ENCODE peak calls at places on chromosomes 5 and 9, in six cellular contexts. F, Y, O, I, D and E are unnamed samples.

GRCh38 chr9:123597926-123598556 is 242.0 kb downstream of the CRB2 start:
- DNase-seq in D (no peak), O (no peak), I (no peak), F (no peak), Y (no peak), E (no peak)

GRCh38 chr9:17402309-17402708 is 176.6 kb upstream of the SH3GL2 start:
- DNase-seq in D (no peak), O (no peak), Y (no peak), I (no peak), F (no peak), E (no peak)

GRCh38 chr9:5518937-5519319 is 8.6 kb downstream of the PDCD1LG2 start:
- DNase-seq in I (no peak), D (no peak), F (no peak), Y (no peak), O (no peak), E (no peak)

GRCh38 chr5:132489871-132490483 is 596 bp downstream of the IRF1 start:
- DNase-seq in D (peak), O (no peak), Y (peak), I (peak), F (peak), E (peak)

GRCh38 chr5:180093651-180094382 is 22.3 kb upstream of the RNF130 start:
- DNase-seq in O (no peak), Y (no peak), D (no peak), I (peak), F (no peak), E (no peak)

GRCh38 chr5:119356384-119357188 is 767 bp downstream of the TNFAIP8 start:
- DNase-seq in Y (no peak), O (no peak), D (no peak), F (no peak), I (no peak), E (no peak)

GRCh38 chr5:43680286-43680685 is 77.3 kb downstream of the NNT start:
- DNase-seq in I (no peak), Y (no peak), O (no peak), F (no peak), D (no peak), E (no peak)

GRCh38 chr9:104810421-104811339 is 46.8 kb downstream of the NIPSNAP3B start:
- DNase-seq in F (no peak), O (no peak), Y (no peak), D (peak), I (no peak), E (no peak)

GRCh38 chr5:93206203-93206602 is 374.8 kb downstream of the NR2F1-AS1 start:
- DNase-seq in F (no peak), O (no peak), D (no peak), I (no peak), Y (no peak), E (no peak)

GRCh38 chr5:11251242-11251641 is 490.2 kb upstream of the DAP start:
- DNase-seq in Y (no peak), F (no peak), D (no peak), O (no peak), I (no peak), E (no peak)

GRCh38 chr9:96467784-96468183 is 17.8 kb downstream of the HABP4 start:
- DNase-seq in F (no peak), D (no peak), Y (no peak), I (no peak), O (no peak), E (no peak)

GRCh38 chr5:145500712-145501111 is 334.4 kb downstream of the PRELID2 start:
- DNase-seq in O (no peak), Y (no peak), D (no peak), F (no peak), I (no peak), E (peak)

GRCh38 chr5:147509710-147510651 is at the start of gene DPYSL3:
- DNase-seq in O (peak), F (peak), I (peak), Y (peak), D (peak), E (no peak)

GRCh38 chr9:91500509-91501011 is 76.9 kb upstream of the NFIL3 start:
- DNase-seq in Y (no peak), F (peak), D (peak), I (no peak), O (peak), E (no peak)

GRCh38 chr9:94913550-94913949 is 187.1 kb downstream of the AOPEP start:
- DNase-seq in D (no peak), F (no peak), I (no peak), Y (no peak), O (no peak), E (no peak)

GRCh38 chr5:27191786-27192505 is 153.6 kb upstream of the CDH9 start:
- DNase-seq in D (no peak), O (no peak), F (no peak), I (no peak), Y (no peak), E (no peak)

GRCh38 chr5:173659423-173659822 is 43.0 kb upstream of the BOD1 start:
- DNase-seq in Y (no peak), F (no peak), O (no peak), I (no peak), D (no peak), E (no peak)

GRCh38 chr5:133868946-133869674 is 99.3 kb downstream of the C5orf15 start:
- DNase-seq in I (no peak), D (peak), O (peak), Y (peak), F (peak), E (peak)

GRCh38 chr5:175694371-175695160 is 36.7 kb downstream of the HRH2 start:
- DNase-seq in F (no peak), O (no peak), Y (no peak), D (no peak), I (no peak), E (no peak)

GRCh38 chr9:112120471-112120925 is 54.6 kb downstream of the SUSD1 start:
- DNase-seq in Y (no peak), O (no peak), D (no peak), I (no peak), F (no peak), E (no peak)

GRCh38 chr5:162995568-162995967 is 441.8 kb upstream of the CCNG1 start:
- DNase-seq in F (no peak), O (no peak), I (no peak), Y (no peak), D (no peak), E (no peak)

GRCh38 chr5:115815006-115815692 is 1.3 kb downstream of the CDO1 start:
- DNase-seq in O (no peak), I (no peak), F (no peak), D (no peak), Y (no peak), E (no peak)

GRCh38 chr5:37668524-37669047 is 171.3 kb downstream of the GDNF start:
- DNase-seq in I (no peak), F (peak), O (peak), Y (no peak), D (peak), E (no peak)

GRCh38 chr9:119333507-119334229 is 35.6 kb downstream of the BRINP1 start:
- DNase-seq in Y (no peak), D (no peak), I (no peak), O (no peak), F (no peak), E (no peak)

GRCh38 chr9:19517202-19517942 is 108.6 kb downstream of the ACER2 start:
- DNase-seq in F (no peak), Y (no peak), O (no peak), D (peak), I (no peak), E (no peak)

GRCh38 chr5:104430977-104431620 is 868.5 kb upstream of the NUDT12 start:
- DNase-seq in I (no peak), Y (no peak), F (no peak), D (no peak), O (no peak), E (no peak)

GRCh38 chr5:42750507-42750906 is 6.1 kb upstream of the CCDC152 start:
- DNase-seq in Y (no peak), I (no peak), O (no peak), D (no peak), F (no peak), E (no peak)

GRCh38 chr5:156128026-156128425 is 198.9 kb upstream of the SGCD start:
- DNase-seq in I (no peak), Y (no peak), O (no peak), F (no peak), D (no peak), E (no peak)

GRCh38 chr5:127700237-127700766 is 2.9 kb upstream of the CCDC192 start:
- DNase-seq in F (no peak), O (no peak), Y (no peak), D (no peak), I (no peak), E (no peak)

GRCh38 chr5:75048457-75048953 is 3.9 kb downstream of the GCNT4 start:
- DNase-seq in O (no peak), I (no peak), F (no peak), D (no peak), Y (no peak), E (no peak)

GRCh38 chr5:107687937-107688336 is 17.2 kb upstream of the EFNA5 start:
- DNase-seq in F (no peak), I (no peak), Y (no peak), O (no peak), D (no peak), E (no peak)

GRCh38 chr5:172904643-172905345 is 54.4 kb upstream of the RPL26L1 start:
- DNase-seq in I (peak), F (peak), D (no peak), Y (peak), O (peak), E (no peak)

GRCh38 chr5:72600401-72600981 is 93.3 kb upstream of the ZNF366 start:
- DNase-seq in O (peak), D (peak), Y (no peak), F (no peak), I (no peak), E (no peak)

GRCh38 chr5:157167219-157167621 is 1.2 kb upstream of the GARIN3 start:
- DNase-seq in I (no peak), F (no peak), D (no peak), O (no peak), Y (no peak), E (no peak)

GRCh38 chr5:33460210-33460609 is 19.4 kb downstream of the TARS1 start:
- DNase-seq in F (no peak), O (no peak), D (no peak), I (no peak), Y (no peak), E (no peak)

GRCh38 chr9:127974002-127974768 is 6.6 kb downstream of the EEIG1 start:
- DNase-seq in I (no peak), O (no peak), F (no peak), D (no peak), Y (peak), E (no peak)

GRCh38 chr9:127971357-127972315 is 9.2 kb downstream of the EEIG1 start:
- DNase-seq in D (no peak), Y (peak), O (no peak), I (no peak), F (peak), E (peak)

GRCh38 chr9:127974769-127975261 is 6.0 kb downstream of the EEIG1 start:
- DNase-seq in I (no peak), F (peak), D (no peak), O (no peak), Y (peak), E (no peak)

GRCh38 chr9:127972316-127972871 is 8.4 kb downstream of the EEIG1 start:
- DNase-seq in I (no peak), F (no peak), O (no peak), Y (peak), D (no peak), E (peak)

DNA sequence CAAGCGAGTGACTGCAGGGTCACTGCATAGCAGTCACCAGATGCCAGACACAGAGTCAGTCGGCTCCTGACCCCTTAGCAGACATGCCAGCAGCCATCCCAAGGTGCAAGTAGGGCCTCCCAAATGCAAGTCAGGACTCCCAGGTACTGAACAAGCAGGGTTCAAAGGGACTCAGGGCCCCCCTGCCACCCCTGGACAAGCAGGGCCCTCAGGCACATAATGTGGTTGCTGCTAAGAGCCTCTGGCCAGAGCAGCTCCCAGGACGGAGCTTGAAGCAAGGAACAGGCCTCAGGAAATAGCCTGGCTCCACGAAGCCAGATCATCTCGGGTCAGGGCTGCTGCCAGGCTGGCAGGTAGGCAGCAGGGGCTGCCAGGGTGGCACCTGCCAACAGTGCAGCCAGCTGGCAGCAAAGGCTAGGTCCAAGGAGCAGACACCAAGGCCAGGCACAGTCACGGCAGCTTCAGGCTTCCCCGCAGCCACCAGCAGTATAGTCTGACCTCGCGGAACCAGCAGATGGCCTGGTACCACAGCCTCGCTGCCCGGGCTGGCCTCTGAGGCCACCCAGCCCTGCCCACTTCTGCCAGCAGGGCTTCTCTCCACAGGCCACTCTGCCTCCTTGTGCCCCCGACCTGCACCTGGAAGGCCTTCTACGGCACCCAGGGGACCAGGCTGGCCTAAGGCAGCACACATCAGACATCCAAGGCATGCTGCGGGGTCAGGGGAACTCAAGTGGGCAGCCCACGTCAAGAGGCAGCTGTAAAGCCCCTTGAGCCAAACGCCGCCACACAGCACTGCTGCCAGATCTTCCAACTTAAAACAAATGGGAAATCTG is 7.4 kb downstream of the EEIG1 start:
- DNase-seq in I (no peak), Y (peak), D (no peak), O (no peak), F (no peak), E (peak)
- TF ChIP-seq POLR2A in I (no peak), Y (no peak), D (no peak), O (no peak), F (no peak), E (no peak)

DNA sequence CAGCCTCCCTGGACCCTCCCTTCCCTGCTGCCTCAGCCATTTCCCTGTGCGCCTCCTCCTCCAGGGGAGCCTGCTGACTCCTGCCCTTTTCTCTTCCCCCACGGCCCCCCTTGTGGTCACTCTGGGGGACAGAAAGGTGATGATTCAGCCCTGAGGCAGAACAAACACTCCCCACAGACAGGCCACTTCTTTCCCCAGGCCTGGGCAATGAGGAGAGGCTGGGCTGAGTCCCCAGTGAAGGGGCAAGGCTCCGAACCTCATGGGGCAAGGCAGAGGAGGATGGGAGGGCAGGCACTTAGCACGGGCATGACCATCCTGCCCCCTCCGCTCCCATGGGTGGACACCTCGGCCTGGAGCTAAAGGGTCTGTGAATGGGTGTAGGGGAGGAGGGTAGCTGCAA is 21.0 kb downstream of the CSF1R start:
- DNase-seq in D (peak), O (no peak), I (no peak), F (no peak), Y (peak), E (no peak)
- TF ChIP-seq POLR2A in D (no peak), O (no peak), I (no peak), F (no peak), Y (no peak), E (no peak)

GRCh38 chr9:6581266-6581665 is 64.3 kb downstream of the GLDC start:
- DNase-seq in I (no peak), F (no peak), D (no peak), O (no peak), Y (no peak), E (no peak)

GRCh38 chr9:6576930-6577329 is 68.6 kb downstream of the GLDC start:
- DNase-seq in D (no peak), F (no peak), Y (no peak), O (no peak), I (no peak), E (no peak)

GRCh38 chr9:6575324-6575758 is 70.2 kb downstream of the GLDC start:
- DNase-seq in F (no peak), D (no peak), O (no peak), Y (no peak), I (no peak), E (no peak)
- TF ChIP-seq POLR2A in F (no peak), D (no peak), O (no peak), Y (no peak), I (no peak), E (no peak)

DNA sequence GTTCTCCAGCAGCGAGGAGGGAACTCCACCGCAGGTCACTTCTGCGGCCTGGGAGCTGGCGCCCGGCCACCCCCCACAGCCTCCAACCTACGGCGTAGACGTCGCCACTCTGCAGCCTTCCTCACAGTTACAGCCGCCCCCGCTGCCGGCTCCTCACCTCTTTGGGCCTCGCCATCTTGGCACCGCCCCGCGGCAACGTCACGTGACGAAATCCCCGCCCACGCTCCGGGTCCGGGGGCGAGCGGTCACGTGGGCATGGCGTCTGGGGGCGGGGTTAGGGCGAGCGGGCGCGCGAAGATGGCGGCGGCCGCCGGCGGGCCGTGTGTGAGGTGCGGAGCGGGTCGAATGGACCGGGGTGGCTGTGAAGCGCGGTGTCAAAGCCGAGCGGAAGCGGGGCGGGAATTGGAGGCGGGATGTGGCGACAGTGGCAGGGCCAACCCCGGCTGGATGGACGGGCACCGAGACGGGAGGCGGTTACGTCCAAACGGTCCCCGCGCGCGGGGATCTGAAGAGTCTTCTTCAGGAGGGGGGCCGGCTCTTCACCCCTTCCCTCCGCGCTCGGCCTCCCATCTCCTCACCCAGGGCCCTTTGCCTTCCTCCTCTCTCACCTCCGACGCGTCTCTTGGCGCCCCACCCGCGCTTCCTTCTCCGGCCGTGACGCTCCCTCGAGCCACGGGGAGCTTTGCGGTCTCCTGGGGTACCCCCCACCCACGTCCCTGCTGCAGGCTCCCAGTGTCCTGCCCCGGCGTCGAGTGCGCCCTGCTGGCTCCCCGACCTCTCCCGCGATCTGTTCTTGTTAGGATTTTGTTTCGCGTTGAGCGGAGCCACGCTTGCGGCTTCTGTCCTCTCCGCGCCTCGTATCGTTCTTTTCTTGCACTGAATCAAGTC is at the start of the genes DOLK and NUP188:
- DNase-seq in D (peak), Y (peak), F (peak), I (peak), O (peak), E (peak)
- TF ChIP-seq POLR2A in D (peak), Y (peak), F (peak), I (no peak), O (peak), E (peak)

GRCh38 chr5:131252824-131253171 is 11.1 kb upstream of the CDC42SE2 start:
- DNase-seq in Y (peak), O (no peak), D (no peak), I (no peak), F (no peak), E (peak)
- TF ChIP-seq POLR2A in Y (no peak), O (no peak), D (no peak), I (no peak), F (no peak), E (peak)